ENCODE peak calls at places on chromosomes 16 and 17, in ten cellular contexts. I is BJ; G is ureter; X is activated CD4-positive, alpha-beta T cell treated with anti-CD3 and anti-CD28 coated beads, Interleukin-2, amount 50 U/mL, for 4 hours; T is stimulated activated CD8-positive, alpha-beta memory T cell treated with anti-CD3 and anti-CD28 coated beads, Interleukin-7, amount 100 ng/mL, for 1 hour; B is Daoy; Z is Calu3; J is ovary; U is naive B cell; S is SHP77. P is an unnamed sample.

GRCh38 chr16:30075503-30076275 is at the start of gene PPP4C:
- DNase-seq in I (no peak), G (peak; percentile 92), X (peak; percentile 83), T (peak; percentile 78), B (peak; percentile 94), Z (peak; percentile 95), J (peak; percentile 84), U (peak; percentile 89), S (peak; percentile 95), P (peak; percentile 20)

GRCh38 chr17:76540381-76541300 is 797 bp downstream of the PRCD start:
- DNase-seq in I (peak; percentile 78), G (peak; percentile 94), X (no peak), T (no peak), B (peak; percentile 96), Z (peak; percentile 89), J (peak; percentile 92), U (peak; percentile 24), S (peak; percentile 96), P (peak; percentile 56)

GRCh38 chr16:48632137-48632774 is 22.3 kb upstream of the N4BP1 start:
- DNase-seq in I (no peak), G (no peak), X (no peak), T (no peak), B (no peak), Z (no peak), J (no peak), U (no peak), S (no peak), P (no peak)

GRCh38 chr17:47280072-47280811 is 26.6 kb downstream of the ITGB3 start:
- DNase-seq in I (no peak), G (no peak), X (no peak), T (no peak), B (peak; percentile 94), Z (no peak), J (no peak), U (no peak), S (no peak), P (no peak)

GRCh38 chr16:53732296-53732929 is 28.5 kb downstream of the FTO start:
- DNase-seq in I (no peak), G (no peak), X (no peak), T (no peak), B (no peak), Z (no peak), J (no peak), U (no peak), S (no peak), P (no peak)

GRCh38 chr16:31010539-31010938 is at the start of gene STX1B:
- DNase-seq in I (no peak), G (no peak), X (peak; percentile 52), T (peak; percentile 10), B (peak; percentile 55), Z (no peak), J (no peak), U (no peak), S (peak; percentile 74), P (no peak)

GRCh38 chr16:57194512-57194911 is 8.4 kb downstream of the RSPRY1 start:
- DNase-seq in I (peak; percentile 82), G (no peak), X (no peak), T (no peak), B (peak; percentile 82), Z (peak; percentile 11), J (no peak), U (no peak), S (peak; percentile 75), P (no peak)

GRCh38 chr16:30473231-30474061 is 904 bp downstream of the ITGAL start:
- DNase-seq in I (no peak), G (no peak), X (peak; percentile 49), T (no peak), B (no peak), Z (no peak), J (no peak), U (no peak), S (no peak), P (no peak)

GRCh38 chr17:82962163-82962720 is 117.2 kb upstream of the METRNL start:
- DNase-seq in I (no peak), G (no peak), X (no peak), T (no peak), B (peak; percentile 27), Z (no peak), J (no peak), U (no peak), S (no peak), P (no peak)

GRCh38 chr16:50999181-50999580 is 151.9 kb downstream of the SALL1 start:
- DNase-seq in I (no peak), G (no peak), X (no peak), T (no peak), B (no peak), Z (no peak), J (no peak), U (no peak), S (no peak), P (no peak)

P was measured in NCI-H187.